ENCODE peak calls at places on chromosomes 16 and 17, in four cellular contexts. O is CD8-positive, alpha-beta T cell; M is heart right ventricle; J is thoracic aorta. H is an unnamed sample. For H3K4me1, the result is how much of the 10 kb centered on the place peaks cover.

GRCh38 chr17:29778936-29779811 is 150.9 kb downstream of the SSH2 start:
- DNase-seq in M (peak), J (no peak), O (peak), H (peak)

GRCh38 chr16:31453255-31454204 is 5.8 kb upstream of the ARMC5 start:
- DNase-seq in J (no peak), M (no peak), O (no peak), H (no peak)

GRCh38 chr17:47694818-47695663 is 1.1 kb downstream of the TBKBP1 start:
- DNase-seq in M (peak), O (peak), J (peak), H (peak)

GRCh38 chr17:17503566-17504130 is 7.5 kb upstream of the RASD1 start:
- DNase-seq in J (no peak), O (peak), M (peak), H (no peak)

GRCh38 chr17:76240461-76241204 is at the start of gene RNF157:
- DNase-seq in J (no peak), O (peak), M (peak), H (peak)

GRCh38 chr17:6343736-6344135 is 91.2 kb downstream of the AIPL1 start:
- DNase-seq in J (no peak), O (no peak), M (no peak), H (no peak)

GRCh38 chr16:24045641-24046040 is 209.9 kb downstream of the PRKCB start:
- DNase-seq in M (no peak), J (no peak), O (no peak), H (no peak)

GRCh38 chr17:17051791-17052461 is 9.7 kb downstream of the MPRIP start:
- DNase-seq in M (no peak), J (no peak), O (no peak), H (peak)

GRCh38 chr16:46721885-46722284 is 26.3 kb downstream of the MYLK3 start:
- DNase-seq in M (no peak), O (no peak), J (no peak), H (no peak)

GRCh38 chr16:3259829-3260228 is 3.4 kb upstream of the MEFV start:
- DNase-seq in O (no peak), M (no peak), J (no peak), H (no peak)

GRCh38 chr16:58332997-58333700 is 38.3 kb upstream of the PRSS54 start:
- DNase-seq in M (no peak), J (no peak), O (no peak), H (no peak)

GRCh38 chr17:80631142-80632045 is 86.8 kb downstream of the RPTOR start:
- DNase-seq in O (no peak), J (no peak), M (no peak), H (no peak)

GRCh38 chr17:80296221-80296620 is 35.6 kb downstream of the RNF213 start:
- DNase-seq in M (no peak), J (no peak), O (no peak), H (no peak)

GRCh38 chr17:9242983-9243382 is 221.7 kb downstream of the NTN1 start:
- DNase-seq in M (no peak), J (no peak), O (no peak), H (no peak)

GRCh38 chr17:2215616-2216364 is 87.8 kb downstream of the SMG6 start:
- DNase-seq in M (peak), O (peak), J (no peak), H (peak)

GRCh38 chr17:19409509-19409908 is 1.5 kb upstream of the RNF112 start:
- DNase-seq in J (no peak), M (no peak), O (no peak), H (no peak)

GRCh38 chr17:4969551-4970231 is 2.1 kb upstream of the SPAG7 start:
- DNase-seq in J (no peak), O (no peak), M (no peak), H (no peak)

GRCh38 chr17:3771140-3771539 is 29.8 kb downstream of the ITGAE start:
- DNase-seq in J (no peak), M (no peak), O (peak), H (no peak)

GRCh38 chr16:47907109-47907508 is 248.7 kb downstream of the ABCC12 start:
- DNase-seq in M (no peak), J (no peak), O (no peak), H (no peak)

GRCh38 chr16:46801428-46802049 is 29.4 kb downstream of the C16orf87 start:
- DNase-seq in M (no peak), J (no peak), O (no peak), H (no peak)

GRCh38 chr17:74745548-74746177 is 2.8 kb upstream of the NHERF1 start:
- DNase-seq in O (peak), M (no peak), J (no peak), H (no peak)

GRCh38 chr17:5759501-5759925 is 175.2 kb upstream of the NLRP1 start:
- DNase-seq in M (peak), O (no peak), J (no peak), H (no peak)

GRCh38 chr17:31479524-31479923 is 88.0 kb downstream of the RAB11FIP4 start:
- DNase-seq in M (no peak), O (no peak), J (no peak), H (no peak)

GRCh38 chr16:546909-547770 is 13.1 kb upstream of the PRR35 start:
- DNase-seq in O (peak), J (no peak), M (peak), H (peak)

GRCh38 chr17:9451919-9452318 is 123.7 kb downstream of the STX8 start:
- DNase-seq in J (no peak), O (no peak), M (no peak), H (no peak)

GRCh38 chr16:81280393-81280792 is 34.4 kb upstream of the GAN start:
- DNase-seq in M (no peak), J (no peak), O (no peak), H (no peak)

GRCh38 chr17:7560172-7561027 is 1.3 kb upstream of the SENP3 start:
- DNase-seq in J (no peak), O (peak), M (peak), H (peak)

GRCh38 chr16:3665508-3665907 is 11.0 kb downstream of the DNASE1 start:
- DNase-seq in M (no peak), O (peak), J (no peak), H (no peak)

GRCh38 chr16:86923656-86924055 is 345.3 kb downstream of the FOXL1 start:
- DNase-seq in J (no peak), M (no peak), O (no peak), H (no peak)
- H3K4me3 ChIP-seq in J (no peak), M (no peak), O (no peak), H (no peak)

GRCh38 chr16:69325784-69326171 is 4.6 kb downstream of the PDF start:
- DNase-seq in J (no peak), O (no peak), M (no peak), H (no peak)

GRCh38 chr16:69324013-69324531 is 6.3 kb downstream of the PDF start:
- DNase-seq in M (no peak), O (no peak), J (no peak), H (peak)

GRCh38 chr16:69324585-69325253 is 5.7 kb downstream of the PDF start:
- DNase-seq in M (no peak), O (no peak), J (no peak), H (no peak)

GRCh38 chr16:69327585-69328310 is 2.6 kb downstream of the PDF start:
- DNase-seq in O (no peak), M (no peak), J (no peak), H (peak)

DNA sequence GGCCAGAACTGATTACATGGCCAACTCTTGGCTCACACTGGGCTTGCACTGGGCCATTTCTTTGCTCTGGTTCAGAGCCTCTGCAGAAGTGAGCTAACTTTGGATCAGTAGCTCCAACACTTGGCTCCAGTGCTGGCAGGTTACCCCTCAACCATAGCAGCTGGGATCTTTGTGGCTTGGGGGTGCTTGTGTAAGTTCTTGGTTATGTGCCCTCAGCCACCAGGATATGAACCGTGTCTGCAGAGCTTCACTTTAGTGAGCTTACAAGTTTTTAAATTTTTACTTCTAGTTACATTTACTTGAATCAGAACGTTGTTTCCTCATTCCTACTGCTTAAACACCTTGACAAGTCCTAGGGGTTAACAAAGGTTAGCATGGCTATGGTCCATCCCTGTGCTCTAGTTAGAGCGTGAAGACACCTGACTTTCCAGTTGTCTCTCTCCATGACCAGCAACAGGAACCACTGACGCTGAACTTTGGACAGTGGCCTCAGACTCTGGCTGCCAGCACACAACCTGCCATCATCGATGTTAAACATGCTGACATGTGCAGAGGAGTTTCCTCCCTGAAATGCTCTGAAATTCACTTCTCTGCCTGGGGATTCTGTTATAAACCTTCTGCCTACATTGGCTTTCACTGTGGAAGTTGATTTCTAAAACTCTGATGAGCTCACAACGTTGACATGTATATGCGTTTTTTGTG is 4.1 kb downstream of the PDF start:
- DNase-seq in M (no peak), O (no peak), J (no peak), H (no peak)
- H3K4me1 ChIP-seq in M (under half), O (under half), J (under half), H (under half)

GRCh38 chr17:77543779-77544178 is 403.0 kb downstream of the SEC14L1 start:
- DNase-seq in O (no peak), J (no peak), M (no peak), H (no peak)

GRCh38 chr17:77544347-77544746 is 403.6 kb downstream of the SEC14L1 start:
- DNase-seq in J (no peak), M (no peak), O (no peak), H (no peak)

GRCh38 chr17:77541995-77542394 is 401.2 kb downstream of the SEC14L1 start:
- DNase-seq in M (peak), O (no peak), J (no peak), H (no peak)

GRCh38 chr17:77540975-77541374 is 400.2 kb downstream of the SEC14L1 start:
- DNase-seq in J (no peak), M (no peak), O (no peak), H (no peak)

GRCh38 chr17:77542551-77543490 is 402.1 kb downstream of the SEC14L1 start:
- DNase-seq in O (peak), J (peak), M (peak), H (peak)
- H3K27ac ChIP-seq in O (no peak), J (no peak), M (peak), H (peak)

DNA sequence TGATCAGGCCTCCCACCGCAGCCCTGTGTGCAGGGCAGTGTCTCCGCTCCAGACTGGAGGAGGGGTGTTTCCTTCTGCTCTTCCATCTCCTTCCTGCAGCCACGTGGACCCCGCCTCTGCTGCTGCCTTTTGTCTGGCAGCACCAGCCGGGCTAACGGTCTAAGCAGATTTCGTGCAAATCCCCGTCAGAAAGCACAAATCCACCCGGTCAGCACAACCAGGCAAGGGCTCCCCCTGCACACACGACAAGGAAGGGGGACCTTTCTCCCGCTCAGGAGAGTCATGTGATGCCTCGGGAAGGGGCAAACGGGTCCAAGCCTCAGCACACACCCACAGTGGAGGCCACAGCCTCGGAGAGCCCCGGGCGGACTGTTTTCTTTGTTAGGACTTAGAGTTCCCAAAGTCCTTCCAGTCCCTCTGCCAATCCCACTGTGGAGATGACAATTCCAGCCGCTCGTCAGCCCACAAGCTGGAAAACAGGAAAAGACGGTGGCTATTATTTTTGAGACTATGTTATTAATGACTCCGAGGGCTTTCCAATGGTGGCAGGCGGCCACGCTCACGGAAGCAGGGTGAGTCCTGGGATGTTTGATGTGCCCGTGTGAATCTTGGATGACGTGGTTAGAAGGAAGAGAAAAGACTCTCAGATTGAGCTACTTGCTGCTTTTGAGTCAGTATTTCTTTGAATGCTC is 22.5 kb upstream of the MEAK7 start:
- DNase-seq in O (no peak), M (no peak), J (no peak), H (peak)
- H3K4me3 ChIP-seq in O (no peak), M (peak), J (peak), H (no peak)

DNA sequence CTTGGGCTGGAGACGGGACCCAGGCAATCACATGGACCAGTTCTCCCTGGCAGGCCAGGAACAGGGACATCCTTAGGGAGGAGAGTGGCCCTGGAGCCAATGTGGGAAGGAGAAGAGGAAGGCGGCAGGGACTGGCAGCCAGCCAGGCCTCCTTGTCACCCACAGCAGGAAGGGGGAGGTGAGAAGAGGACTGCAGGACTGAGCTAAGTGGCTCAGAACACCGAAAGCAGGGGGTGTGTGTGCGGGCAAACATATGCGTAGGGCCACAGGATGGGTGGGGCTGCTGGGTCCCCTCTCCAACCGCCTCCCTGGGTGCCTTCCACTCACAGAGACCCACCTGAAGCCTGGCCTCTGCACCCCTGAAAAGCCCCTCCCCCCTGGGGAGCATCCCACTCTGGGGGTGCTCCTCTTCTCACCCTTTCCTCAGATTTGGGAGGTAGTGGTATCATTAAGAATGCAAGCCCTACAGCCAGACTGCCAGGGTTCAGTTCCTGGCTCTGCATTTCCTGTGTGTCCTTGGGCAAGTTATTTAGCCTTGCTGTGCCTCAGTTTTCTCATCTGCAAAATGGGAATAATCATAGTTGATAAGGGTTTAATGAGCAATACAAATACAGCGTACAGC is 8.1 kb downstream of the PNMT start:
- DNase-seq in O (peak), J (peak), M (peak), H (no peak)
- H3K4me1 ChIP-seq in O (half or more), J (half or more), M (half or more), H (under half)

GRCh38 chr16:56477096-56477878 is 25.9 kb downstream of the OGFOD1 start:
- DNase-seq in J (peak), M (no peak), O (no peak), H (no peak)
- H3K27ac ChIP-seq in J (no peak), M (no peak), O (no peak), H (no peak)

GRCh38 chr16:11556214-11556819 is 30.4 kb downstream of the LITAF start:
- DNase-seq in O (no peak), M (no peak), J (no peak), H (no peak)

GRCh38 chr16:11561440-11561797 is 25.3 kb downstream of the LITAF start:
- DNase-seq in O (no peak), J (no peak), M (no peak), H (no peak)

GRCh38 chr16:11556945-11557720 is 29.6 kb downstream of the LITAF start:
- DNase-seq in M (no peak), O (peak), J (no peak), H (no peak)

GRCh38 chr16:11560701-11561439 is 25.8 kb downstream of the LITAF start:
- DNase-seq in J (no peak), M (peak), O (peak), H (peak)

DNA sequence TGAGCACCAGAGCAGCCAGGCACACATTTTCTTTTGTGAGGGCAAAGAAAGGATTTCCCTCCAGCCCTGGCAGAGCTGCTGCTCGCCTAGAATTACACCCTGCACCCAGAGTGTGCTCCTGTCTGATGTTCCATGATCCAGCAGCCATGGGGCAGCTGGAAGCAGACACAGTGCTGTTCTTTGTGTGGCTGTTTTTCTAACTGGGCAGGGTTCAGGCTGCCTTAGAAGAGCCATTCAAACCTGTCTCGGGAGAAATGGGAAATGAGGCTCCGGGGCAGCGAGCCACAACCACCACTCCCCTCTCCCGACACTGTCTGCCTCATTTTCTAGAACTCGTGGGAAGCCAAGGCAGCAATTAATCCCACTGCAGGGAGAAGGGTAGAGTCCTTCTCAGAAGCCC is 28.9 kb downstream of the LITAF start:
- DNase-seq in M (peak), J (no peak), O (no peak), H (no peak)
- H3K4me3 ChIP-seq in M (no peak), J (no peak), O (no peak), H (no peak)

GRCh38 chr16:55437627-55438026 is 41.4 kb upstream of the MMP2 start:
- DNase-seq in O (no peak), M (no peak), J (no peak), H (no peak)
- H3K4me1 ChIP-seq in O (under half), M (under half), J (under half), H (under half)

GRCh38 chr17:49012893-49013255 is 15.7 kb downstream of the IGF2BP1 start:
- DNase-seq in J (no peak), O (no peak), M (no peak), H (no peak)
- H3K27ac ChIP-seq in J (no peak), O (no peak), M (no peak), H (no peak)